ENCODE peak calls at places on chromosomes 11 and 22, in five cellular contexts. Z, K, C, Y and L are unnamed samples.

GRCh38 chr11:20112291-20113146 is 47.8 kb downstream of the DBX1 start:
- DNase-seq in C (peak), Z (peak), Y (peak), K (peak), L (no peak)

GRCh38 chr11:35658028-35658948 is 4.3 kb upstream of the TRIM44 start:
- DNase-seq in Y (no peak), C (no peak), K (peak), Z (no peak), L (no peak)

GRCh38 chr11:76443254-76443935 is 1.4 kb upstream of the EMSY start:
- DNase-seq in K (peak), C (no peak), Y (no peak), Z (no peak), L (no peak)

GRCh38 chr11:110787680-110788079 is 75.4 kb upstream of the ARHGAP20 start:
- DNase-seq in C (no peak), Z (no peak), K (no peak), Y (no peak), L (no peak)

GRCh38 chr11:123299721-123300120 is 104.7 kb upstream of the CLMP start:
- DNase-seq in C (no peak), Y (no peak), K (no peak), Z (no peak), L (no peak)

GRCh38 chr11:93585758-93586157 is 42.6 kb upstream of the SMCO4 start:
- DNase-seq in K (no peak), Y (no peak), C (peak), Z (peak), L (no peak)

GRCh38 chr11:79269923-79270322 is 170.9 kb downstream of the TENM4 start:
- DNase-seq in Y (no peak), C (no peak), K (no peak), Z (no peak), L (no peak)

GRCh38 chr11:46338988-46339666 is 8.1 kb upstream of the DGKZ start:
- DNase-seq in Y (no peak), C (no peak), Z (no peak), K (no peak), L (no peak)

DNA sequence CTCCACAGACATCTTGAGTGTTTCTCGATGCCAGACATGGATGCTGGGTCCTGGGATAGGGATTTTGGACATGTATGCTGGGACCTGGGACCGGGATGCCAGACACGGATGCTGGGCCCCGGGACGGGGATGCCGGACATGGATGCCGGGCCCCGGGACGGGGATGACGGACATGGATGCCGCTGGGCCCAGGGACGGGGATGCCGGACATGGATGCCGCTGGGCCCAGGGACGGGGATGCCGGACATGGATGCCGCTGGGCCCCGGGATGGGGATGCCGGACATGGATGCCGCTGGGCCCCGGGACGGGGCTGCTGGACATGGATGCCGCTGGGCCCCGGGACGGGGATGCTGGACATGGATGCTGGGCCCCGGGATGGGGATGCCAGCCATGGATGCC is 97.1 kb upstream of the NNMT start:
- DNase-seq in C (no peak), Y (no peak), Z (no peak), K (no peak), L (no peak)
- H3K27ac ChIP-seq in C (peak), Y (peak), Z (no peak), K (peak), L (no peak)

DNA sequence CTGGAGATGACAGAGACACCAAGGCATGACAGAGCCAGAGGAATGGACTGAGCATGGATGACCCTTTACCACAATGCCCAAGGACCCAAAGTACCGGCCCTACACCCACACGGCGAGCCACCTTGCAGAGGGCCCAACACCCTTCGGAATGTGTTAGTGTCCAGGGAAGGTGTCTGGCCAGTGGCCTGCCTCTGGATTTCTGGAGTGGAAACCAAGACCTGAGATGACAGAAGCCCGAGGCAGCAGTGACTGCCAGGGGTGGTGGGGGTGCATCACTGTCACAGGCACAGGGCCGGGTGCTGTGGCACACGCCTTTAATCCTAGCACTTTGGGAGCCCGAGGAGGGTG is 28.7 kb downstream of the PDGFB start:
- DNase-seq in C (peak), Z (no peak), K (no peak), Y (peak), L (no peak)
- TF ChIP-seq CTCF in C (no peak), Z (no peak), K (no peak), Y (peak), L (no peak)

GRCh38 chr11:13277719-13278619 is at the start of gene BMAL1:
- DNase-seq in Y (peak), K (no peak), C (peak), Z (no peak), L (peak)

GRCh38 chr11:13278620-13279486 is 1.3 kb downstream of the BMAL1 start:
- DNase-seq in Z (no peak), C (no peak), K (peak), Y (no peak), L (no peak)

GRCh38 chr11:13279487-13279834 is 1.9 kb downstream of the BMAL1 start:
- DNase-seq in K (no peak), Y (no peak), Z (no peak), C (no peak), L (no peak)

GRCh38 chr11:13276852-13277718 is 505 bp upstream of the BMAL1 start:
- DNase-seq in Z (peak), K (peak), C (peak), Y (peak), L (peak)

DNA sequence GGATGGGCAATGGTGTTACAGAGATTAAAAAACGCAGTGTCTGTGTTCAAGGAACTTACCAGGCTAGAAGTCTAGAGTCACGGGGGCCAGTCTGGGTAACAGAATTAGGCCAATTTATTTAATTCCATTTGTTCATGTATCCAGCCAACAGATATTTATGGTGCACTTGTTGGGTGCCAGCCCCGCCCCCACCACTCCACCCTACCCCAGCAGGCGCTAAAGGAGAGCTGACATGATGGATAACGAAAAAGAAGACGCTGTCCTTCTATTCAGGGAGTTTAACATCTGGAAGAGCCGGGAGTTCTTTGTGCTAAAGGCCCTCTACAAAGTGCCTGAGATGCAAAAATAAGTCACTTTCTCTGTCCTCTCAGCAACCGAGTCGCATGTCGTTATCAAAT is 1.1 kb upstream of the BMAL1 start:
- DNase-seq in Y (no peak), C (no peak), K (no peak), Z (no peak), L (no peak)
- H3K27ac ChIP-seq in Y (peak), C (peak), K (no peak), Z (no peak), L (no peak)

GRCh38 chr11:116927163-116927772 is 89.8 kb upstream of the APOA1 start:
- DNase-seq in Y (no peak), C (peak), K (peak), Z (no peak), L (peak)
- TF ChIP-seq CTCF in Y (peak), C (no peak), K (peak), Z (peak), L (peak)

GRCh38 chr11:121659811-121660210 is 207.0 kb upstream of the SORL1-AS1 start:
- DNase-seq in Z (no peak), C (no peak), K (no peak), Y (no peak), L (no peak)

GRCh38 chr11:121665211-121665838 is 212.6 kb upstream of the SORL1-AS1 start:
- DNase-seq in K (no peak), Y (no peak), C (no peak), Z (no peak), L (no peak)

GRCh38 chr11:121657191-121657590 is 204.4 kb upstream of the SORL1-AS1 start:
- DNase-seq in Y (no peak), K (no peak), C (no peak), Z (no peak), L (no peak)

GRCh38 chr11:121664144-121664543 is 211.4 kb upstream of the SORL1-AS1 start:
- DNase-seq in Z (no peak), K (no peak), C (no peak), Y (no peak), L (no peak)

GRCh38 chr11:121661796-121662508 is 209.2 kb upstream of the SORL1-AS1 start:
- DNase-seq in C (no peak), K (peak), Y (no peak), Z (peak), L (no peak)
- H3K27ac ChIP-seq in C (no peak), K (no peak), Y (no peak), Z (peak), L (no peak)

DNA sequence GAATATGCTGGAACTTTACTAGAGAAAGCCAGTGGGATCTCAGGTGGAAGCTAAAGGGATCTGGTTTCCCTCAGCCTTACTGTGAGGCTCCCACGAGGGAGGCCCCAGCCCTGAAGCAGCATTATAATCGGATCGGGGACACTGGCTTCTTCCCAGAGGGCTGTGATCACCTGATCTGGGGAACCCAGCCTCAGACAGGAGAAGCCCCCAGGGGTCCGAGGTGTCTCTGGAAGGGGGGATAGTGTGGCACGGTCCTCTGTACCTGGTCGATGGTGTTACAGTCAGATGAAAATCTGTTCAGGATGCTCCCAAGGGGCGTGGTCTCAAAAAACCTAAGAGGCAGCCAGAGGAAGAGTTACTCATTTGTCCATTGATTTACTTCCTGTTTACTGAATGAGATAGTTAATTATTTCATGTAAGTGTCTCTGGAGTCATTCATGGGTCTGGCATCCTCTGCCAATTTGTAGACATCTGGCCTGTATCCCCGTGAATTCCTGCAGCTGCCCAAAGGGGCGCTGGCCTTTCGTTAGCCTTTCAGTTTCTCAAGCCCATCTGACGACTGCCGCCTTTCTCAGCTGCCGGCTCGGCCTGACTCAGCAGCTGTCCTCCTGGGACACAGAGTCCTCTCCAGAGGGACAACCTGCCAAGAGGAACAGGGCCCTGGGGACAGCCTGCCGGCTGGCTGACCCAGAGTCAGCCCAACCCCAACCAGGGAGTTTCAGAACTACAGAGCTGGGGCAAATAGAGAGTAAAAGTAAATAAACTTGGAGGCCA is 17.0 kb upstream of the KCNJ11 start:
- DNase-seq in C (peak), Y (peak), K (no peak), Z (no peak), L (no peak)
- TF ChIP-seq CTCF in C (no peak), Y (peak), K (no peak), Z (peak), L (no peak)

GRCh38 chr22:46612904-46613605 is 7.1 kb upstream of the GRAMD4 start:
- DNase-seq in Y (no peak), K (peak), C (peak), Z (no peak), L (peak)
- H3K27ac ChIP-seq in Y (peak), K (no peak), C (peak), Z (peak), L (no peak)

GRCh38 chr11:63277345-63277943 is 34.0 kb upstream of the SLC22A25 start:
- DNase-seq in C (no peak), Y (no peak), K (no peak), Z (no peak), L (no peak)
- TF ChIP-seq CTCF in C (no peak), Y (peak), K (no peak), Z (no peak), L (no peak)